ENCODE peak calls at places on chromosome 16, in four cellular contexts. O is H1, V is HepG2, N is K562. E is an unnamed sample.

GRCh38 chr16:27918755-27919154 is 144.8 kb downstream of the GSG1L start:
- DNase-seq in O (no peak), V (no peak), N (no peak), E (peak)

GRCh38 chr16:48347980-48348379 is 37.2 kb downstream of the SIAH1 start:
- DNase-seq in O (no peak), V (no peak), N (no peak), E (no peak)

GRCh38 chr16:4489030-4489429 is 12.8 kb downstream of the HMOX2 start:
- DNase-seq in O (no peak), V (no peak), N (no peak), E (no peak)

GRCh38 chr16:11682655-11683096 is 14.4 kb downstream of the SNN start:
- DNase-seq in O (no peak), V (no peak), N (no peak), E (no peak)

GRCh38 chr16:31713071-31713944 is 160.3 kb upstream of the ZNF267 start:
- DNase-seq in O (peak), V (peak), N (peak), E (peak)

GRCh38 chr16:86834451-86835035 is 256.2 kb downstream of the FOXL1 start:
- DNase-seq in O (peak), V (no peak), N (no peak), E (no peak)

GRCh38 chr16:2026461-2027023 is at the start of gene NHERF2:
- DNase-seq in O (no peak), V (no peak), N (peak), E (no peak)

GRCh38 chr16:86597880-86598606 is 19.7 kb downstream of the FOXL1 start:
- DNase-seq in O (no peak), V (no peak), N (peak), E (no peak)

GRCh38 chr16:81846105-81846504 is 67.0 kb downstream of the PLCG2 start:
- DNase-seq in O (no peak), V (no peak), N (no peak), E (no peak)

GRCh38 chr16:13441675-13442074 is 478.3 kb upstream of the ERCC4 start:
- DNase-seq in O (no peak), V (no peak), N (no peak), E (no peak)

GRCh38 chr16:4591191-4591590 is 23.5 kb downstream of the UBALD1 start:
- DNase-seq in O (no peak), V (no peak), N (peak), E (no peak)

GRCh38 chr16:77191259-77191969 is 424 bp downstream of the MON1B start:
- DNase-seq in O (no peak), V (no peak), N (peak), E (no peak)

GRCh38 chr16:11151156-11151904 is 104.7 kb downstream of the SOCS1 start:
- DNase-seq in O (no peak), V (no peak), N (no peak), E (no peak)

GRCh38 chr16:26643519-26643918 is 423.2 kb upstream of the C16orf82 start:
- DNase-seq in O (no peak), V (no peak), N (no peak), E (no peak)

GRCh38 chr16:57619133-57619605 is 9.3 kb upstream of the ADGRG1 start:
- DNase-seq in O (peak), V (no peak), N (no peak), E (no peak)

GRCh38 chr16:1823821-1824220 is 2.8 kb downstream of the HAGH start:
- DNase-seq in O (peak), V (peak), N (peak), E (peak)

GRCh38 chr16:13909872-13910303 is 10.1 kb upstream of the ERCC4 start:
- DNase-seq in O (no peak), V (peak), N (no peak), E (peak)

GRCh38 chr16:54159490-54160080 is 127.0 kb downstream of the IRX3 start:
- DNase-seq in O (no peak), V (no peak), N (no peak), E (no peak)

GRCh38 chr16:54163197-54163843 is 123.3 kb downstream of the IRX3 start:
- DNase-seq in O (no peak), V (no peak), N (no peak), E (no peak)

GRCh38 chr16:54160939-54161897 is 125.4 kb downstream of the IRX3 start:
- DNase-seq in O (no peak), V (peak), N (no peak), E (no peak)

GRCh38 chr16:54158986-54159385 is 127.6 kb downstream of the IRX3 start:
- DNase-seq in O (no peak), V (no peak), N (no peak), E (no peak)

GRCh38 chr16:54160252-54160860 is 126.2 kb downstream of the IRX3 start:
- DNase-seq in O (no peak), V (no peak), N (no peak), E (no peak)
- TF ChIP-seq RFX5 in O (no peak), V (no peak), N (no peak), E (no peak)

GRCh38 chr16:685967-686366 is 1.8 kb upstream of the JMJD8 start:
- DNase-seq in O (peak), V (peak), N (no peak), E (no peak)
- TF ChIP-seq RNF2 in O (no peak), V (no peak), N (no peak), E (no peak)

GRCh38 chr16:9258423-9259051 is 167.1 kb downstream of the HAPSTR1 start:
- DNase-seq in O (peak), V (peak), N (peak), E (peak)
- TF ChIP-seq RFX5 in O (no peak), V (no peak), N (no peak), E (no peak)

GRCh38 chr16:85151079-85151602 is 38.9 kb upstream of the CIBAR2 start:
- DNase-seq in O (no peak), V (no peak), N (no peak), E (no peak)
- TF ChIP-seq RNF2 in O (no peak), V (no peak), N (no peak), E (no peak)

GRCh38 chr16:80684136-80684765 is 120.1 kb downstream of the CDYL2 start:
- DNase-seq in O (no peak), V (no peak), N (no peak), E (no peak)

GRCh38 chr16:80683646-80684045 is 120.8 kb downstream of the CDYL2 start:
- DNase-seq in O (no peak), V (no peak), N (no peak), E (no peak)

GRCh38 chr16:80681436-80681835 is 123.0 kb downstream of the CDYL2 start:
- DNase-seq in O (no peak), V (no peak), N (no peak), E (no peak)

GRCh38 chr16:80680839-80681238 is 123.6 kb downstream of the CDYL2 start:
- DNase-seq in O (no peak), V (no peak), N (no peak), E (no peak)

GRCh38 chr16:80682435-80683070 is 121.8 kb downstream of the CDYL2 start:
- DNase-seq in O (no peak), V (no peak), N (no peak), E (no peak)
- TF ChIP-seq RFX5 in O (no peak), V (no peak), N (no peak), E (no peak)